ENCODE peak calls at places on chromosomes 4 and X, in four cellular contexts. One of them, this sample, is unnamed.

GRCh38 chr4:76280488-76281441 is 25.8 kb upstream of the STBD1 start:
- DNase-seq in GM12878: no peak
- DNase-seq in HepG2: no peak
- DNase-seq in K562: no peak
- DNase-seq in this sample: no peak

GRCh38 chr4:76744253-76744921 is 153.6 kb downstream of the SOWAHB start:
- DNase-seq in GM12878: no peak
- DNase-seq in K562: no peak
- DNase-seq in HepG2: no peak
- DNase-seq in this sample: no peak

GRCh38 chr4:83449009-83449408 is 6.6 kb downstream of the HELQ start:
- DNase-seq in K562: no peak
- DNase-seq in HepG2: no peak
- DNase-seq in GM12878: no peak
- DNase-seq in this sample: no peak

GRCh38 chrX:102808336-102808735 is 87.8 kb downstream of the GPRASP3 start:
- DNase-seq in HepG2: no peak
- DNase-seq in K562: no peak
- DNase-seq in GM12878: no peak
- DNase-seq in this sample: no peak

GRCh38 chrX:154355094-154355775 is 19.2 kb downstream of the FLNA start:
- DNase-seq in HepG2: no peak
- DNase-seq in GM12878: no peak
- DNase-seq in K562: no peak
- DNase-seq in this sample: no peak

GRCh38 chr4:67700119-67700873 is 659 bp downstream of the UBA6 start:
- DNase-seq in GM12878: no peak
- DNase-seq in K562: peak
- DNase-seq in HepG2: no peak
- DNase-seq in this sample: no peak

GRCh38 chr4:158624889-158625478 is 46.7 kb downstream of the C4orf46 start:
- DNase-seq in HepG2: peak
- DNase-seq in GM12878: peak
- DNase-seq in K562: peak
- DNase-seq in this sample: peak

GRCh38 chr4:24686866-24687672 is 102.7 kb upstream of the DHX15 start:
- DNase-seq in HepG2: peak
- DNase-seq in GM12878: no peak
- DNase-seq in K562: peak
- DNase-seq in this sample: peak

GRCh38 chrX:150365051-150365952 is 2.2 kb downstream of the MAMLD1 start:
- DNase-seq in HepG2: no peak
- DNase-seq in K562: peak
- DNase-seq in GM12878: no peak
- DNase-seq in this sample: peak

GRCh38 chr4:70734168-70734954 is 12.6 kb downstream of the RUFY3 start:
- DNase-seq in GM12878: peak
- DNase-seq in K562: no peak
- DNase-seq in HepG2: peak
- DNase-seq in this sample: no peak

GRCh38 chrX:150517303-150517896 is 51.0 kb upstream of the MTM1 start:
- DNase-seq in GM12878: no peak
- DNase-seq in HepG2: no peak
- DNase-seq in K562: no peak
- DNase-seq in this sample: no peak

GRCh38 chrX:33324099-33324498 is 112.8 kb upstream of the DMD start:
- DNase-seq in GM12878: no peak
- DNase-seq in K562: no peak
- DNase-seq in HepG2: no peak
- DNase-seq in this sample: peak

GRCh38 chr4:113952452-113953029 is 26.9 kb downstream of the ARSJ start:
- DNase-seq in GM12878: peak
- DNase-seq in K562: peak
- DNase-seq in HepG2: peak
- DNase-seq in this sample: peak

GRCh38 chr4:38009421-38009820 is 49.2 kb downstream of the PTTG2 start:
- DNase-seq in GM12878: no peak
- DNase-seq in HepG2: no peak
- DNase-seq in K562: no peak
- DNase-seq in this sample: no peak

DNA sequence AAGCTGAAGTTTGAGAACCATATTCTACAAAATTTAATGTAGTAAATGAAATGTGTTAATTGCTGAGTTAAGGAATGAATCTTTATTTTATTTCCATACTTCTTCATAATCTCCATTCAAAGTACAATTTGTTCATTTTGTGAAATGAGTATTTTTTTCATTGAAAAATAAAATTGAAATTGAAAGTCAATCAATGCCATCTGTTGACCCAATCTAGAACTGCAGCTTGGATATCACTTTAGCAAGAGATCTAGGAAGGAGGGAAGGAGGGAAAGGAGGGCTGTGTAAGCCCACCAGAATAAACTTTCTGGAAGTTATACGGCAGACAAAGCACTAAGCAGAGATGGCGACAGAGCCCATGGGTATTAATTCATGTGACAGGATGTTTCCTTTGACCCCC is 128.4 kb downstream of the ZMAT1 start:
- DNase-seq in K562: no peak
- DNase-seq in HepG2: no peak
- DNase-seq in GM12878: no peak
- DNase-seq in this sample: no peak
- TF ChIP-seq TARDBP in K562: no peak
- TF ChIP-seq TARDBP in HepG2: no peak
- TF ChIP-seq TARDBP in GM12878: no peak
- TF ChIP-seq TARDBP in this sample: no peak

DNA sequence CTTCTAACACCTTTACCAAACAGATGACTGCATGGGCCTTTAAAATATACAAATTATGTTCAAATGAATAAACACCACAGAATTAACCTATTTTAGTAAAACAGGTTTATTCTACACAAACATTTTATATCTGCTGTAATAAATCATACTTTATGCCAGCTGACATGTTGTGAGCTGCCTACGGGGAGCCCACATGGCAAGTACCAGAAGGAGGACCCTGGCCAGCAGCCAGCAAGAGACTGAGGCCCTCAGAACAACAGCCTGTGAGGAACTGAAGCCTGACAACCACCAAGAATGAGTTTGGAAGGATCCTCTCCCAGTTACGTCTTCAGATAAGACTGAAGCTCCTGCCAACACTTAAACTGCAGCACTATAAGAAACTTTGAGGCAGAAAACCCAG is 377.0 kb downstream of the PDGFC start:
- DNase-seq in K562: no peak
- DNase-seq in GM12878: no peak
- DNase-seq in HepG2: no peak
- DNase-seq in this sample: peak
- TF ChIP-seq TARDBP in K562: no peak
- TF ChIP-seq TARDBP in GM12878: no peak
- TF ChIP-seq TARDBP in HepG2: no peak
- TF ChIP-seq TARDBP in this sample: no peak

GRCh38 chr4:78220283-78220682 is 163.2 kb downstream of the FRAS1 start:
- DNase-seq in GM12878: no peak
- DNase-seq in K562: no peak
- DNase-seq in HepG2: peak
- DNase-seq in this sample: no peak
- TF ChIP-seq TARDBP in GM12878: no peak
- TF ChIP-seq TARDBP in K562: no peak
- TF ChIP-seq TARDBP in HepG2: no peak
- TF ChIP-seq TARDBP in this sample: no peak

DNA sequence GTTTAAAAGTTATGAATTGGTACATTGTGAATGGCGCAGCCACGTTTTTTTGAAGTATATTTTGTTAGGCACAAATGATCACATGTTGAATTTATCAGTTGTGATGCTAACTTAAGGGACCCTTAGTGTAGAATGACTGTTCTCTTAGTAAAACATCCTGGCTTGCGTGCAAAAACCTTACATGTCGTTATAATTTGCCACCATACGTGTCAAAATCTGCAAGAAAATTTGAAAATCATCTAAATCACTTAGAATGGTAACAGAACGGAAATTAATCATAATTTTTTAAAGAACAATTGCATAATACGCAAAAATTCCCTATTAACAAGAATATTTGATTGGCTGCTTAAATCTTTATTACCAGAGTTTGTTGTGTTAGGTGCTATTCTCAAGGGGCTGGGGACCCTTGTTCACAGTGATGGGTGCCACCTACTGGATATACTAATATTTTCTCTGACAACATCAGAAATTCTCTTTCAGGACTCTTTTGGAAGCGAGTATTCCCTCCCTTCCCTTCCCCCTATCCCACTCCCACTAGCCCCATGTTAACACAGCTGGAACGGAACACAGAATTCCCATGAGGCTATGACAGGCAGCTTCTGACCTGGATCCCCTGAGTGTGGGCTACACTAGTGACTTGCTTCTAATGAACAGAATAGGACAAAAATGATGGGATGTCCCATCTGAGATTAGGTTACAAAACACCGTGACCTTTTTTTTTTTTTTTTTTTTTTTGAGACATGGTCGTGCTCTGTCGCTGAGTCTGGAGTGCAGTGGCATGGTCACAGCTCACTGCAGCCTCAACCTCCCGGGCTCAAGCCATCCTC is 71.8 kb downstream of the SUPT20HL2 start:
- DNase-seq in HepG2: peak
- DNase-seq in GM12878: no peak
- DNase-seq in K562: peak
- DNase-seq in this sample: peak
- TF ChIP-seq TARDBP in HepG2: no peak
- TF ChIP-seq TARDBP in GM12878: no peak
- TF ChIP-seq TARDBP in K562: no peak
- TF ChIP-seq TARDBP in this sample: no peak

GRCh38 chr4:165945991-165946390 is 73.0 kb downstream of the TLL1 start:
- DNase-seq in GM12878: no peak
- DNase-seq in HepG2: no peak
- DNase-seq in K562: no peak
- DNase-seq in this sample: no peak

GRCh38 chr4:165947019-165947418 is 74.0 kb downstream of the TLL1 start:
- DNase-seq in K562: no peak
- DNase-seq in GM12878: no peak
- DNase-seq in HepG2: no peak
- DNase-seq in this sample: no peak

DNA sequence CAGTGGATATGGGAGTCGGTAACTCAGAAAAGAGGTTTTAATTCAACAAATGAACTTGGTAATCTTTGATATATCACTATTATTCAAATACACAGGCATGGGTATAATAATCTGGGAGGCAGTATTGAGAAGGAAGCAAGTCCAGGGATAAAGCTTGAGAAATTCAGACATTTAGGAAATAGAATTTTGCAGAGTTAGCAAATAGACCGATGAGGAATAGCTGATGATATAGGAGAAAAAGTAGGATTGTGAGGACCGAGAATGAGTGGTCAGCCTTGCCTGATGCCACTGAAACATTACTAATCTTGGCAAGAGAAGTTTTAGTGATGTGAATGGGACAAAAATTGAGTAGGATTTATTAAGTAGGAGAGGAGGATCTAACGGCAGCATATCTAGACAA is 71.9 kb downstream of the TLL1 start:
- DNase-seq in GM12878: no peak
- DNase-seq in HepG2: no peak
- DNase-seq in K562: no peak
- DNase-seq in this sample: no peak
- TF ChIP-seq TARDBP in GM12878: no peak
- TF ChIP-seq TARDBP in HepG2: no peak
- TF ChIP-seq TARDBP in K562: no peak
- TF ChIP-seq TARDBP in this sample: no peak

GRCh38 chrX:77785746-77786548 is at the start of gene ATRX:
- DNase-seq in GM12878: peak
- DNase-seq in K562: peak
- DNase-seq in HepG2: peak
- DNase-seq in this sample: peak
- TF ChIP-seq TARDBP in GM12878: no peak
- TF ChIP-seq TARDBP in K562: no peak
- TF ChIP-seq TARDBP in HepG2: no peak
- TF ChIP-seq TARDBP in this sample: no peak

GRCh38 chrX:110167952-110168451 is 149.9 kb downstream of the AMMECR1 start:
- DNase-seq in GM12878: no peak
- DNase-seq in K562: peak
- DNase-seq in HepG2: no peak
- DNase-seq in this sample: peak
- TF ChIP-seq TARDBP in GM12878: no peak
- TF ChIP-seq TARDBP in K562: no peak
- TF ChIP-seq TARDBP in HepG2: no peak
- TF ChIP-seq TARDBP in this sample: no peak

DNA sequence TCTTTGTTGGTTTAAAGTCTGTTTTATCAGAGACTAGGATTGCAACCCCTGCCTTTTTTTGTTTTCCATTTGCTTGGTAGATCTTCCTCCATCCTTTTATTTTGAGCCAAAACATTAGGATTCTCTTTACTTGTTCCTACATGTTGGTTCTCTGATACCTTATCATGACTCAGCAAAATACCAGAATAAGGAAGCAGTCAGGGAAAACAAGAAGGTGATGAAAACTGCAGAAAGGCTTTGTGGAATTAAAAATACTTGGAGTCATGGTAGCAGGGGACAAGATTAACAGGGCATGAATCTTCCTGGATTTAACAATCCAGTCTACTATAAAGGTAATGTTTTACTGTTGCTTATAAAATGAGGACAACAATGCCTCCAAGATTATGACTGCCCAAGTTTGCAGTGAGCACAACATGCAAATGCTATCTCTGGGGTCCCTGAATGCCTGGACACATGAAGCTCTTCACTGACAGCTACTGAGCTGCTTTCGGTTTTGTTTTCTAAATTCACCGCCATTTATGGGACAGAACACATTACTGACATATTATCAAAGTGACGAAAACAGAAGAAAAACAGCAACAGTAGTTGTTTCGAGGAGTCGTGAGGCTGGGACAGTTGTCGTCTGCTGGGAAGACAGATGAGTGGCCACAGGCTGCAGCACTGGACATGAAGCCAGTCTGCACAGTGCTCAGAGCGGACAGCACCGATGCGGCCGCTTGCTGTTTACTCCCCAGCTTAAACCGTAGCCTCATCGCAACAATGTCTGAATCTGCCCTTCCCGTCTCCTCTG is 174.5 kb upstream of the DKK2 start:
- DNase-seq in HepG2: no peak
- DNase-seq in GM12878: no peak
- DNase-seq in K562: peak
- DNase-seq in this sample: no peak
- TF ChIP-seq TARDBP in HepG2: no peak
- TF ChIP-seq TARDBP in GM12878: no peak
- TF ChIP-seq TARDBP in K562: no peak
- TF ChIP-seq TARDBP in this sample: no peak

DNA sequence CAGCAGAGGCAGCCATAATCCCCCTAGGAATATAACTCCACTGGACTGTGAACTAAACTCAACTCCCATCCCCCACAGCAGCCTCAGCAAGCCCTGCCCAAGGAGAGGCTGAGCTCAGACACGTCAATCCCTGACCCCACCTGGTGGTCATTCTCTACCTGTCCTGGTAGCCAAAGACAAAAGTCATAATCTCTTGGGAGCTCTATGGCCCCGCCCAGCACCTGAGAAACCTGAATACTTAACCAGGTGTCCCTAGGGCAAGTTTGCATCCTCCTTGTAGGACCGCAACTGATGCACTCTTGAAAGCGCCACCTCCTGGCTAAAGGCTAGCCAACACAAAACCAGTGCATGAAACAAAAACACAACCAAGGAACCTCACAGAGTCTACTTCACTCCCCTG is 18.4 kb downstream of the CT47B1 start:
- DNase-seq in K562: no peak
- DNase-seq in GM12878: no peak
- DNase-seq in HepG2: no peak
- DNase-seq in this sample: no peak
- TF ChIP-seq TARDBP in K562: no peak
- TF ChIP-seq TARDBP in GM12878: no peak
- TF ChIP-seq TARDBP in HepG2: no peak
- TF ChIP-seq TARDBP in this sample: no peak